ENCODE peak calls at places on chromosome 6, in six cellular contexts. One of them, this sample, is unnamed.

GRCh38 chr6:34460796-34461507 is 4.9 kb upstream of the PACSIN1 start:
- DNase-seq in breast epithelium: no peak
- DNase-seq in sigmoid colon: no peak
- DNase-seq in HepG2: no peak
- DNase-seq in transverse colon: no peak
- DNase-seq in IMR-90: no peak
- DNase-seq in this sample: no peak

GRCh38 chr6:31728767-31729514 is at the start of gene DDAH2:
- DNase-seq in HepG2: no peak
- DNase-seq in IMR-90: no peak
- DNase-seq in sigmoid colon: no peak
- DNase-seq in transverse colon: peak; percentile 33
- DNase-seq in breast epithelium: no peak
- DNase-seq in this sample: no peak

GRCh38 chr6:21556968-21557721 is 36.4 kb upstream of the SOX4 start:
- DNase-seq in transverse colon: no peak
- DNase-seq in IMR-90: no peak
- DNase-seq in HepG2: no peak
- DNase-seq in sigmoid colon: no peak
- DNase-seq in breast epithelium: no peak
- DNase-seq in this sample: peak; percentile 78

GRCh38 chr6:13355043-13355945 is 27.0 kb upstream of the TBC1D7 start:
- DNase-seq in sigmoid colon: no peak
- DNase-seq in HepG2: peak; percentile 41
- DNase-seq in transverse colon: no peak
- DNase-seq in IMR-90: peak; percentile 99
- DNase-seq in breast epithelium: no peak
- DNase-seq in this sample: peak; percentile 30

GRCh38 chr6:106084106-106084963 is 1.8 kb upstream of the PRDM1 start:
- DNase-seq in sigmoid colon: no peak
- DNase-seq in transverse colon: peak; percentile 52
- DNase-seq in breast epithelium: no peak
- DNase-seq in IMR-90: peak; percentile 92
- DNase-seq in HepG2: peak; percentile 7
- DNase-seq in this sample: no peak

GRCh38 chr6:5204340-5204739 is 56.4 kb downstream of the LYRM4 start:
- DNase-seq in IMR-90: no peak
- DNase-seq in breast epithelium: no peak
- DNase-seq in transverse colon: no peak
- DNase-seq in HepG2: no peak
- DNase-seq in sigmoid colon: no peak
- DNase-seq in this sample: no peak

GRCh38 chr6:169046483-169047192 is 207.0 kb downstream of the THBS2 start:
- DNase-seq in HepG2: no peak
- DNase-seq in breast epithelium: no peak
- DNase-seq in transverse colon: no peak
- DNase-seq in sigmoid colon: no peak
- DNase-seq in IMR-90: peak; percentile 56
- DNase-seq in this sample: no peak

GRCh38 chr6:169959129-169960002 is 207.9 kb downstream of the ERMARD start:
- DNase-seq in sigmoid colon: peak; percentile 82
- DNase-seq in HepG2: no peak
- DNase-seq in IMR-90: no peak
- DNase-seq in transverse colon: peak; percentile 73
- DNase-seq in breast epithelium: peak; percentile 52
- DNase-seq in this sample: peak; percentile 71

GRCh38 chr6:161796726-161797125 is 522.9 kb upstream of the AGPAT4 start:
- DNase-seq in sigmoid colon: no peak
- DNase-seq in HepG2: no peak
- DNase-seq in IMR-90: no peak
- DNase-seq in transverse colon: no peak
- DNase-seq in breast epithelium: no peak
- DNase-seq in this sample: no peak

GRCh38 chr6:132085731-132086130 is 134.6 kb upstream of the CCN2 start:
- DNase-seq in transverse colon: no peak
- DNase-seq in breast epithelium: no peak
- DNase-seq in sigmoid colon: no peak
- DNase-seq in HepG2: no peak
- DNase-seq in IMR-90: no peak
- DNase-seq in this sample: no peak

GRCh38 chr6:151681426-151682059 is 125.9 kb upstream of the ESR1 start:
- DNase-seq in HepG2: peak; percentile 28
- DNase-seq in IMR-90: no peak
- DNase-seq in breast epithelium: no peak
- DNase-seq in transverse colon: peak; percentile 32
- DNase-seq in sigmoid colon: no peak
- DNase-seq in this sample: no peak

GRCh38 chr6:56757585-56757984 is 114.9 kb upstream of the DST start:
- DNase-seq in IMR-90: peak; percentile 71
- DNase-seq in HepG2: peak; percentile 72
- DNase-seq in sigmoid colon: peak; percentile 64
- DNase-seq in breast epithelium: no peak
- DNase-seq in transverse colon: peak; percentile 52
- DNase-seq in this sample: peak; percentile 35

GRCh38 chr6:78552435-78552834 is 314.9 kb upstream of the IRAK1BP1 start:
- DNase-seq in sigmoid colon: no peak
- DNase-seq in HepG2: no peak
- DNase-seq in breast epithelium: no peak
- DNase-seq in transverse colon: no peak
- DNase-seq in IMR-90: no peak
- DNase-seq in this sample: no peak

GRCh38 chr6:40722553-40723258 is 135.5 kb upstream of the LRFN2 start:
- DNase-seq in sigmoid colon: no peak
- DNase-seq in HepG2: peak; percentile 19
- DNase-seq in IMR-90: peak; percentile 6
- DNase-seq in breast epithelium: no peak
- DNase-seq in transverse colon: no peak
- DNase-seq in this sample: no peak
- H3K4me3 ChIP-seq in sigmoid colon: no peak overlapping the region
- H3K4me3 ChIP-seq in HepG2: no peak overlapping the region
- H3K4me3 ChIP-seq in IMR-90: no peak overlapping the region
- H3K4me3 ChIP-seq in breast epithelium: no peak overlapping the region
- H3K4me3 ChIP-seq in transverse colon: no peak overlapping the region
- H3K4me3 ChIP-seq in this sample: no peak overlapping the region

GRCh38 chr6:134394141-134394648 is 76.3 kb upstream of the SGK1 start:
- DNase-seq in transverse colon: no peak
- DNase-seq in IMR-90: no peak
- DNase-seq in breast epithelium: no peak
- DNase-seq in HepG2: no peak
- DNase-seq in sigmoid colon: no peak
- DNase-seq in this sample: no peak
- TF ChIP-seq POLR2A in transverse colon: no peak
- TF ChIP-seq POLR2A in IMR-90: no peak
- TF ChIP-seq POLR2A in breast epithelium: no peak
- TF ChIP-seq POLR2A in HepG2: no peak
- TF ChIP-seq POLR2A in sigmoid colon: no peak
- TF ChIP-seq POLR2A in this sample: no peak

DNA sequence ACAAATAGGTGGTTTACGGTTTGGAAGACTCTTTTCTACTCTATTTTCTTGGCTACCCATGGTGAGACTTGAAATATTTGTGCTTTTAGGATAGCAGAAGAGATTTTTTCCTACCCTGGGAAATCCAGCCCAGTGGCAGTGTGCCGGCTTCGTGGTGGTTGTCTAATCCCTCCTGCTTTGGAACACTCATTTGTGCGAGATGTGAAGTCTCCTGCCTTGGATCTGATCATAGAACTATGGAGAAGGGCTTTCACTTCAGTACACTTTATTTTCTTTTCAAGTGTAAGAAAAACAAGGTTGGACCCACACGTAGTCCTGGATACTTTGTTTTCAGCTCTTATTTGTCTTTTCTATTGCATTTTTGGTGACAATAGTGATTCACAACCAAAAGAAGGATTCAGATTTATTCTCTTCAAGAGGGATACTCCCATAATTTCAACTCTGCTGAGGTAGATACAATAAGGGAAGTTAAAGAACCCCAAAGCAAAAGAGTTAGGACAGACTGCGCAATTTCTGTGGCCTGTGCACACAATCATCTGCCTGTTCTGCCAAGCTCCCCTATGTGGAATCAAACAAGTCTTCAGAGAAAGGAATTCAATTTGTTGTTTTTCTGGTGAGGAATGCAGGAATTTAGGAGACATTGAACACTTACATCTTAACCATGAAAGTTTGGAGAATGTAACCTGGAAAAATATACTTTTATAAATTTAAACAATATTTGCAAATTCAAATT is 413.2 kb downstream of the GJA1 start:
- DNase-seq in sigmoid colon: no peak
- DNase-seq in transverse colon: no peak
- DNase-seq in HepG2: no peak
- DNase-seq in breast epithelium: no peak
- DNase-seq in IMR-90: peak; percentile 11
- DNase-seq in this sample: no peak
- H3K27ac ChIP-seq in sigmoid colon: no peak overlapping the region
- H3K27ac ChIP-seq in transverse colon: no peak overlapping the region
- H3K27ac ChIP-seq in HepG2: no peak overlapping the region
- H3K27ac ChIP-seq in breast epithelium: no peak overlapping the region
- H3K27ac ChIP-seq in IMR-90: no peak overlapping the region
- H3K27ac ChIP-seq in this sample: no peak overlapping the region

DNA sequence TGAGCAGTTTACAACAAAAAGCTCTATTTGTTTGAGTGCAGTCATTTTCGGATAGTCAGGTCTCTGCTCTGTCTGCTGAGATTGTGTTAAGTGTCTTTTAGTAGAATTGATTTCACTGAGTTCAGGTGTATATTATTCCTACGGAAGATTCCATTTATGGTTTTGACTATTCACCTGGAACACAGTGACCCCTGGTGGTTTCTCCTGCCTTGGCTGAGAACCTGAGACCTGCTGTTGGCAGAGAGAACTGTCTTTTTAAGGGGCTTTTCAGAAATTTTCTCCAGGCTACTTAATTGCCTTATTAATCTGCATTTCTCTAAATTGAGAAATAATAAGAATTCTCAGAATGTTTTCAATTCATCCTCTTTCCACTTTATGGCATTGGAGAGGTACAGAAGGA is 508.0 kb downstream of the TBC1D32 start:
- DNase-seq in transverse colon: peak; percentile 17
- DNase-seq in breast epithelium: no peak
- DNase-seq in IMR-90: no peak
- DNase-seq in HepG2: peak; percentile 52
- DNase-seq in sigmoid colon: no peak
- DNase-seq in this sample: peak; percentile 20
- H3K4me3 ChIP-seq in transverse colon: no peak overlapping the region
- H3K4me3 ChIP-seq in breast epithelium: no peak overlapping the region
- H3K4me3 ChIP-seq in IMR-90: no peak overlapping the region
- H3K4me3 ChIP-seq in HepG2: no peak overlapping the region
- H3K4me3 ChIP-seq in sigmoid colon: no peak overlapping the region
- H3K4me3 ChIP-seq in this sample: no peak overlapping the region

This sample was measured in prostate gland.